ENCODE peak calls at places on chromosomes 12 and 14, in six cellular contexts. U is activated T-cell treated with anti-CD3 and anti-CD28 coated beads, Interleukin-2, amount 50 U/mL, for 72 hours; O is posterior cingulate gyrus; V is H4; X is CD8-positive, alpha-beta T cell; W is effector memory CD4-positive, alpha-beta T cell. A is an unnamed sample.

GRCh38 chr14:58637040-58637390 is 747 bp upstream of the DACT1 start:
- DNase-seq in U (peak), O (peak), V (peak), X (no peak), W (no peak), A (peak)

GRCh38 chr14:56422703-56423213 is 156.8 kb upstream of the TMEM260 start:
- DNase-seq in U (peak), O (peak), V (peak), X (no peak), W (no peak), A (no peak)

GRCh38 chr12:123150804-123151678 is at the start of gene PITPNM2:
- DNase-seq in U (peak), O (peak), V (no peak), X (peak), W (peak), A (peak)

GRCh38 chr14:104957146-104958113 is 20.7 kb downstream of the AHNAK2 start:
- DNase-seq in U (no peak), O (no peak), V (no peak), X (no peak), W (no peak), A (peak)

GRCh38 chr12:1443421-1444141 is 150.8 kb downstream of the FBXL14 start:
- DNase-seq in U (no peak), O (no peak), V (no peak), X (no peak), W (no peak), A (no peak)

GRCh38 chr14:104583424-104584114 is 4.0 kb downstream of the C14orf180 start:
- DNase-seq in U (no peak), O (no peak), V (no peak), X (no peak), W (no peak), A (no peak)

GRCh38 chr14:52025952-52026510 is 36.7 kb downstream of the RTRAF start:
- DNase-seq in U (no peak), O (no peak), V (no peak), X (no peak), W (no peak), A (no peak)

GRCh38 chr14:58533417-58533816 is 104.3 kb upstream of the DACT1 start:
- DNase-seq in U (no peak), O (peak), V (no peak), X (no peak), W (no peak), A (no peak)

GRCh38 chr12:121673013-121673441 is 3.6 kb upstream of the MORN3 start:
- DNase-seq in U (no peak), O (no peak), V (no peak), X (peak), W (peak), A (no peak)

GRCh38 chr12:63306476-63306875 is 155.5 kb upstream of the AVPR1A start:
- DNase-seq in U (no peak), O (no peak), V (no peak), X (no peak), W (no peak), A (no peak)